ENCODE peak calls at places on chromosome 22, in nine cellular contexts. W is stomach, A is K562, T is spleen, D is sigmoid colon, F is transverse colon, Q is Panc1, R is endothelial cell of umbilical vein, H is H1. P is an unnamed sample.

GRCh38 chr22:28903719-28904118 is 20.3 kb downstream of the ZNRF3 start:
- DNase-seq in Q (no peak), R (no peak), F (no peak), H (no peak), T (no peak), W (no peak), A (no peak), D (peak; percentile 53), P (no peak)

GRCh38 chr22:29256606-29257325 is 11.0 kb downstream of the RHBDD3 start:
- DNase-seq in Q (no peak), W (no peak), H (no peak), A (no peak), T (no peak), R (no peak), F (no peak), D (no peak), P (no peak)

GRCh38 chr22:44326549-44326881 is 13.8 kb upstream of the SHISAL1 start:
- DNase-seq in A (no peak), D (no peak), Q (no peak), R (no peak), T (no peak), H (no peak), F (no peak), W (no peak), P (no peak)

GRCh38 chr22:25979968-25980367 is 189.3 kb upstream of the SEZ6L start:
- DNase-seq in F (no peak), W (no peak), R (no peak), T (no peak), D (no peak), Q (no peak), A (no peak), H (no peak), P (no peak)

GRCh38 chr22:37231406-37232139 is 12.5 kb downstream of the RAC2 start:
- DNase-seq in H (no peak), F (peak; percentile 7), T (peak; percentile 82), W (no peak), R (no peak), D (no peak), Q (no peak), A (no peak), P (no peak)

GRCh38 chr22:37303821-37304274 is 21.5 kb downstream of the CYTH4 start:
- DNase-seq in F (no peak), T (no peak), H (no peak), D (no peak), R (peak; percentile 78), W (no peak), A (peak; percentile 27), Q (peak; percentile 75), P (no peak)

GRCh38 chr22:20903093-20903492 is 14.1 kb upstream of the CRKL start:
- DNase-seq in D (no peak), Q (no peak), A (no peak), F (no peak), H (no peak), R (no peak), T (no peak), W (no peak), P (no peak)

GRCh38 chr22:40920526-40920925 is 30.7 kb upstream of the RBX1 start:
- DNase-seq in H (no peak), A (no peak), T (no peak), F (no peak), R (no peak), W (no peak), Q (no peak), D (no peak), P (no peak)

GRCh38 chr22:38832005-38832978 is 11.5 kb downstream of the NPTXR start:
- DNase-seq in R (no peak), T (peak; percentile 63), F (no peak), H (no peak), D (peak; percentile 25), Q (no peak), W (no peak), A (no peak), P (no peak)

GRCh38 chr22:37316875-37317371 is 34.6 kb downstream of the CYTH4 start:
- DNase-seq in T (peak; percentile 90), R (peak; percentile 82), D (peak; percentile 86), Q (peak; percentile 58), A (peak; percentile 75), F (peak; percentile 76), W (peak; percentile 77), H (peak; percentile 34), P (peak; percentile 79)

GRCh38 chr22:44213489-44214043 is 32.8 kb downstream of the PARVG start:
- DNase-seq in R (no peak), T (no peak), H (no peak), Q (no peak), D (no peak), W (no peak), A (no peak), F (no peak), P (no peak)

GRCh38 chr22:29040385-29041275 is 21.0 kb downstream of the C22orf31 start:
- DNase-seq in R (peak; percentile 83), Q (peak; percentile 67), H (no peak), D (peak; percentile 81), T (no peak), W (peak; percentile 74), A (peak; percentile 50), F (peak; percentile 66), P (peak; percentile 73)

GRCh38 chr22:37329239-37330140 is 47.2 kb downstream of the CYTH4 start:
- DNase-seq in A (no peak), F (no peak), H (no peak), D (no peak), R (no peak), T (no peak), W (no peak), Q (no peak), P (no peak)

GRCh38 chr22:19871845-19872778 is 17.4 kb upstream of the GNB1L start:
- DNase-seq in R (no peak), T (peak; percentile 64), Q (no peak), A (no peak), W (no peak), D (peak; percentile 57), H (no peak), F (no peak), P (no peak)

GRCh38 chr22:39745789-39746188 is 147.8 kb downstream of the ENTHD1 start:
- DNase-seq in R (no peak), W (no peak), T (no peak), Q (no peak), F (no peak), D (no peak), H (no peak), A (no peak), P (no peak)

GRCh38 chr22:39528080-39528661 is 4.4 kb downstream of the RPS19BP1 start:
- DNase-seq in A (no peak), F (peak; percentile 41), T (peak; percentile 84), R (no peak), W (no peak), Q (no peak), H (no peak), D (no peak), P (no peak)

GRCh38 chr22:44392446-44392921 is 79.7 kb upstream of the SHISAL1 start:
- DNase-seq in T (peak; percentile 51), Q (no peak), F (no peak), R (no peak), D (peak; percentile 46), A (no peak), H (no peak), W (no peak), P (no peak)

GRCh38 chr22:49827853-49828598 is at the start of gene BRD1:
- DNase-seq in A (no peak), R (peak; percentile 47), W (peak; percentile 73), D (no peak), T (peak; percentile 94), F (peak; percentile 71), Q (no peak), H (no peak), P (no peak)

GRCh38 chr22:17319541-17319940 is 49.7 kb upstream of the CECR2 start:
- DNase-seq in D (no peak), R (no peak), F (no peak), T (no peak), A (peak; percentile 5), W (no peak), H (no peak), Q (no peak), P (no peak)
- TF ChIP-seq POLR2AphosphoS5 in D (no peak), R (no peak), F (no peak), T (no peak), A (no peak), W (no peak), H (no peak), Q (no peak), P (no peak)

DNA sequence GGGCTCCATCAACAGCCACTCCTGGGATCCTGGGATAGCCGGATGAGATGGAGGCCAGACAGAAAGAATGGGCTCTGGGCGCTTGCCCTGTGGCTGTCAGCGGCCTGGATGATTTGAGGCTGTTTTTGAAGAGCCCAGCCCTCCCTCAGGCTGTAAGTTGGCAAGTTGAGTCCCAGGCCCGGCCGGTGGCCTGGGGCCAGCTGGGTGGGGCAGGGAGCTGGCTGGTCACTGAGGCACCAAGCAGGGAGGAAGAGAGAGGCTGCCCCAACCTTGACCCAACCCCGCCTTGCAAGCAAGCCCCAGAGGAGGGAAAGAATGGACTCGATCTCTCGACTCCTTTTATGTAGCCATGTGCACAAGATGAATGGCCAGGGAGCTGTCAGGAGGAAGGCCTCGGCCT is 34.9 kb downstream of the RIBC2 start:
- DNase-seq in H (no peak), F (no peak), W (no peak), A (no peak), R (no peak), T (no peak), D (peak; percentile 79), Q (no peak), P (no peak)
- H3K4me1 ChIP-seq in H (no peaks in the 10 kb centered on the region), F (no peaks in the 10 kb centered on the region), W (peaks cover 10% of the 10 kb centered on the region), A (no peaks in the 10 kb centered on the region), R (no peaks in the 10 kb centered on the region), T (no peaks in the 10 kb centered on the region), D (no peaks in the 10 kb centered on the region), Q (no peaks in the 10 kb centered on the region), P (no peaks in the 10 kb centered on the region)

DNA sequence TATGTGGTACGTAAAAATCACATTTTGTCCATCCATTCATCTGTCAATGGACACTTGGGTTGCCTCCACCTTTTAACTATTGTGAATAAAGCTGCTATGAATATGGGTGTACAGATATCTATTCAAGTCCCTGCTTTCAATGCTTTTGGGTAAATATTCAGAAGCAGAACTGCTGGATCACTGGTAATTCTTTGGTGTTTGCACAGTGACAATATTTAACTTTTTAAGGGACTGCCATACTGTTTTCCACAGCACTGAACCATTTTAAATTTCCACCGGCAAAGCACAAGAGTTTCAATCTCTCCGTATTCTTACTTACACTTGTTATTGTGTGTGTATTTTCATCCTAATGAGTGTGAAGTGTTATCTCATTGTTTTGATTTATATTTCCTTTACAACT is 79.4 kb downstream of the RBFOX2 start:
- DNase-seq in T (no peak), A (no peak), R (no peak), F (no peak), Q (no peak), D (no peak), W (no peak), H (no peak), P (no peak)
- H3K9me3 ChIP-seq in T (no peaks in the 10 kb centered on the region), A (no peaks in the 10 kb centered on the region), R (no peaks in the 10 kb centered on the region), F (no peaks in the 10 kb centered on the region), Q (no peaks in the 10 kb centered on the region), D (no peaks in the 10 kb centered on the region), W (no peaks in the 10 kb centered on the region), H (no peaks in the 10 kb centered on the region), P (no peaks in the 10 kb centered on the region)

DNA sequence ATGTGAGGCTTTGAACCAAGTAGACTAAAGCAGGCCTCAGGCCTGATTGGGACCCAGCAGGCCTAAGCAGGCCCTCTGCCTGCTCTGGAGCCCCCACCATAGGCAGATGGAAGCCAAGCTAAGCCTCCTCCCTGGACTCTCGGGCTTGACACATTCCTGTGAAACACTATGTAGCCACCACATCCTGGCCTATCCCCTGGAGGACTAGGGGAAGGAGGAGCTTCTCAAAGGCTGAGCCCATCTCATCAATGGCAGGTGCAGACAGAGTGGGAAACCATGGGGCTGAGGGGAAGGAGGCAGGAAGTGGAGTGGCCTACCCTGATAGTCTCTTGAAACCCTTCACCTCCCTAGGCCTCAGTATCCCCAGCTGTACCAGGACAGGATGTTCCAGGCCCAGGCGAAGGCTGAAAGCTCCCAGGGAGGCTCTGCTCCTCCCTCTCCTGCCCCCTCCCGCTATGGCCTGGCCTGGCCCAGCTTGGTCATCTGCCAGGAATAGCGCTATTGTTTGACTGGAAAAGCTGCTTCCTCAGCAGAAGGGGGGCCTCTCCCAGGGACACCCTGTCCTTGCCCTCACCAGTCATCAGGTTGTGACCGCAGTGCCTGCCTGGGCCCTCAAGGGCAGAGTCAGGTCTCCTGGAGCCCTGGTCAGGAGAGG is 1.5 kb upstream of the CASTOR1 start:
- DNase-seq in D (peak; percentile 97), R (peak; percentile 95), F (peak; percentile 74), H (no peak), A (no peak), T (peak; percentile 87), W (peak; percentile 91), Q (no peak), P (peak; percentile 93)
- TF ChIP-seq POLR2AphosphoS5 in D (peak; percentile 90), R (peak; percentile 86), F (peak; percentile 81), H (no peak), A (no peak), T (peak; percentile 90), W (peak; percentile 96), Q (no peak), P (peak; percentile 97)